ENCODE peak calls at places on chromosomes 16 and 17, in seven cellular contexts. A is CD4-positive, alpha-beta T cell; W is IMR-90; P is uterus; D is activated CD8-positive, alpha-beta T cell treated with anti-CD3 and anti-CD28 coated beads for 36 hours; L is nephron progenitor cell; S is psoas muscle. F is an unnamed sample.

GRCh38 chr17:28488884-28489276 is 15.4 kb downstream of the SLC13A2 start:
- DNase-seq in D (no peak), P (no peak), A (no peak), S (no peak), W (no peak), L (no peak), F (no peak)

GRCh38 chr17:17028059-17028877 is 14.0 kb upstream of the MPRIP start:
- DNase-seq in A (no peak), L (peak), S (peak), P (no peak), D (no peak), W (peak), F (peak)

GRCh38 chr16:79069118-79069517 is 531.4 kb downstream of the MAF start:
- DNase-seq in A (no peak), P (no peak), D (no peak), L (no peak), S (no peak), W (no peak), F (no peak)

GRCh38 chr17:67655478-67656148 is 62.1 kb upstream of the NOL11 start:
- DNase-seq in W (no peak), D (no peak), P (no peak), S (no peak), L (no peak), A (no peak), F (no peak)

GRCh38 chr17:74396567-74396966 is 29.3 kb downstream of the GPR142 start:
- DNase-seq in S (no peak), D (no peak), L (no peak), W (no peak), A (no peak), P (no peak), F (no peak)

GRCh38 chr17:59611503-59611902 is 8.2 kb upstream of the CLTC start:
- DNase-seq in D (no peak), L (no peak), S (no peak), P (no peak), A (no peak), W (no peak), F (no peak)

GRCh38 chr17:83199500-83200201 is 120.2 kb downstream of the METRNL start:
- DNase-seq in S (peak), A (no peak), D (peak), P (peak), L (no peak), W (peak), F (no peak)

GRCh38 chr17:74080936-74081335 is 122.5 kb upstream of the RPL38 start:
- DNase-seq in S (no peak), L (no peak), D (no peak), P (no peak), W (no peak), A (no peak), F (no peak)

GRCh38 chr17:30203471-30203981 is 32.0 kb downstream of the SLC6A4 start:
- DNase-seq in P (no peak), D (no peak), A (no peak), S (no peak), L (no peak), W (no peak), F (no peak)

GRCh38 chr17:58487589-58488427 is at the start of gene HSF5:
- DNase-seq in L (no peak), S (peak), D (peak), P (no peak), A (peak), W (no peak), F (no peak)

GRCh38 chr16:12231666-12232065 is 255.1 kb downstream of the SNX29 start:
- DNase-seq in D (no peak), P (no peak), W (peak), A (no peak), S (no peak), L (no peak), F (no peak)

GRCh38 chr17:82791532-82791931 is 39.7 kb downstream of the TBCD start:
- DNase-seq in D (no peak), W (peak), P (peak), L (no peak), S (no peak), A (no peak), F (no peak)

GRCh38 chr17:81570896-81571453 is 18.8 kb upstream of the FAAP100 start:
- DNase-seq in D (no peak), W (no peak), P (no peak), S (no peak), L (no peak), A (no peak), F (no peak)

GRCh38 chr17:28973414-28973813 is 22.1 kb upstream of the PHF12 start:
- DNase-seq in A (no peak), P (no peak), D (no peak), W (peak), S (no peak), L (no peak), F (no peak)

GRCh38 chr17:83171661-83172060 is 92.3 kb downstream of the METRNL start:
- DNase-seq in L (no peak), D (no peak), A (no peak), S (peak), P (peak), W (no peak), F (peak)

GRCh38 chr17:47239663-47240374 is 13.8 kb upstream of the ITGB3 start:
- DNase-seq in P (peak), L (no peak), A (no peak), S (peak), W (peak), D (no peak), F (no peak)

GRCh38 chr17:67152824-67153223 is 92.2 kb downstream of the HELZ start:
- DNase-seq in D (no peak), S (no peak), L (no peak), W (no peak), A (no peak), P (no peak), F (no peak)

GRCh38 chr17:75313941-75314550 is 24.8 kb upstream of the SLC25A19 start:
- DNase-seq in P (no peak), L (no peak), A (no peak), W (peak), D (no peak), S (peak), F (no peak)

GRCh38 chr17:58329808-58330543 is 1.4 kb upstream of the TSPOAP1 start:
- DNase-seq in A (no peak), W (no peak), L (no peak), S (no peak), P (no peak), D (peak), F (no peak)

GRCh38 chr17:81184596-81184995 is 18.6 kb upstream of the AATK start:
- DNase-seq in L (peak), W (no peak), A (no peak), S (no peak), P (no peak), D (no peak), F (peak)

GRCh38 chr17:15513859-15514446 is 46.5 kb upstream of the CDRT4 start:
- DNase-seq in S (no peak), P (no peak), D (no peak), W (peak), A (no peak), L (no peak), F (no peak)

GRCh38 chr17:14833201-14833773 is 431.8 kb downstream of the PMP22 start:
- DNase-seq in P (no peak), A (no peak), L (no peak), W (peak), D (peak), S (no peak), F (no peak)

GRCh38 chr16:82088483-82088882 is 53.4 kb downstream of the HSD17B2 start:
- DNase-seq in L (no peak), D (no peak), P (peak), W (no peak), A (no peak), S (no peak), F (no peak)

GRCh38 chr16:86505185-86505898 is 5.0 kb upstream of the FOXF1 start:
- DNase-seq in W (peak), D (no peak), L (peak), P (no peak), S (no peak), A (no peak), F (peak)

GRCh38 chr17:41325126-41325525 is 9.6 kb upstream of the KRTAP17-1 start:
- DNase-seq in L (no peak), A (no peak), W (no peak), D (no peak), S (no peak), P (no peak), F (no peak)

GRCh38 chr16:57539072-57539796 is 2.9 kb upstream of the CCDC102A start:
- DNase-seq in W (no peak), L (no peak), D (peak), P (no peak), S (no peak), A (no peak), F (no peak)

GRCh38 chr17:35708951-35709350 is 22.5 kb upstream of the RASL10B start:
- DNase-seq in S (no peak), P (no peak), W (no peak), L (no peak), A (no peak), D (no peak), F (no peak)

GRCh38 chr16:50553182-50553710 is 5.0 kb downstream of the NKD1 start:
- DNase-seq in S (no peak), P (no peak), D (no peak), W (no peak), L (no peak), A (no peak), F (no peak)

GRCh38 chr17:69637399-69638165 is 223.1 kb downstream of the MAP2K6 start:
- DNase-seq in L (no peak), S (no peak), W (peak), P (no peak), A (no peak), D (no peak), F (peak)

GRCh38 chr17:28974451-28974850 is 23.1 kb upstream of the PHF12 start:
- DNase-seq in L (no peak), S (no peak), D (no peak), W (no peak), P (no peak), A (no peak), F (no peak)

GRCh38 chr16:89697161-89697615 is 4.3 kb downstream of the SPATA2L start:
- DNase-seq in D (no peak), S (peak), W (no peak), A (no peak), P (no peak), L (no peak), F (no peak)

GRCh38 chr17:28970879-28971278 is 19.6 kb upstream of the PHF12 start:
- DNase-seq in W (no peak), A (no peak), D (no peak), S (no peak), L (no peak), P (no peak), F (no peak)

GRCh38 chr16:27222499-27223225 is 19.3 kb downstream of the KDM8 start:
- DNase-seq in W (peak), D (no peak), P (peak), L (no peak), S (peak), A (no peak), F (peak)

GRCh38 chr16:12703935-12704334 is 99.8 kb downstream of the CPPED1 start:
- DNase-seq in L (no peak), A (no peak), P (no peak), S (no peak), W (peak), D (no peak), F (no peak)

GRCh38 chr17:40443196-40443987 is at the start of gene IGFBP4:
- DNase-seq in L (peak), W (peak), S (peak), D (peak), A (peak), P (peak), F (peak)

GRCh38 chr16:10646581-10647263 is 48.0 kb downstream of the TEKT5 start:
- DNase-seq in L (no peak), P (no peak), W (no peak), A (no peak), D (no peak), S (no peak), F (no peak)

GRCh38 chr16:85239871-85240270 is 127.6 kb upstream of the CIBAR2 start:
- DNase-seq in P (no peak), L (no peak), A (no peak), D (no peak), S (no peak), W (no peak), F (no peak)

GRCh38 chr16:85235988-85236831 is 123.9 kb upstream of the CIBAR2 start:
- DNase-seq in P (peak), A (no peak), L (no peak), D (no peak), W (no peak), S (no peak), F (no peak)

GRCh38 chr16:85237817-85238216 is 125.5 kb upstream of the CIBAR2 start:
- DNase-seq in A (no peak), D (no peak), P (no peak), S (no peak), W (no peak), L (no peak), F (no peak)

GRCh38 chr16:85239239-85239638 is 127.0 kb upstream of the CIBAR2 start:
- DNase-seq in S (no peak), A (no peak), D (no peak), L (no peak), P (no peak), W (no peak), F (no peak)

GRCh38 chr16:85238233-85238647 is 126.0 kb upstream of the CIBAR2 start:
- DNase-seq in S (peak), D (no peak), L (peak), A (no peak), W (peak), P (peak), F (peak)
- TF ChIP-seq CTCF in S (no peak), D (no peak), L (peak), A (no peak), W (peak), P (peak), F (peak)

DNA sequence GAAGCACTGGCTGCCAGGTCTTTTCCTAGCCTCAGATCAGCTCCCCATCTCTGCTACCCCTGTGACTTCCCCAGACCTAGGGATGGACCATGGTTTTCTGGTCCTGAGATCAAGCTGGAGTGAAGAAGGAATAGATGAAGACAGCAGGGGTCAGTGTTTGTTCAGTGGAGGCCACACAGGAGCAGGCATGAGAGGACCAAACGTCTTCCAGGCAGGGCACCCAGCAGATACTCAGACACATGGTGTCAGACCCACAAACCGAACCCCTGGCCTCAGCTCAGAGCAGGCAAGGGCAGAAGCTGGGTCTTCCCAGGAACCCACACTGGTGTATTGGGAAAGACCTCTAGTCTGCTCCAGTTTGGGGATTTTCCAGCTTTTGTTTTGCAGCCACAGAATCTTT is 189.7 kb downstream of the IRX5 start:
- DNase-seq in L (no peak), A (no peak), D (no peak), W (no peak), S (no peak), P (no peak), F (peak)
- TF ChIP-seq CTCF in L (peak), A (no peak), D (no peak), W (no peak), S (peak), P (no peak), F (peak)

GRCh38 chr17:44901323-44901965 is 2.2 kb upstream of the EFTUD2 start:
- DNase-seq in D (no peak), S (no peak), P (no peak), L (no peak), A (no peak), W (peak), F (no peak)
- TF ChIP-seq CTCF in D (no peak), S (no peak), P (no peak), L (no peak), A (no peak), W (peak), F (no peak)

DNA sequence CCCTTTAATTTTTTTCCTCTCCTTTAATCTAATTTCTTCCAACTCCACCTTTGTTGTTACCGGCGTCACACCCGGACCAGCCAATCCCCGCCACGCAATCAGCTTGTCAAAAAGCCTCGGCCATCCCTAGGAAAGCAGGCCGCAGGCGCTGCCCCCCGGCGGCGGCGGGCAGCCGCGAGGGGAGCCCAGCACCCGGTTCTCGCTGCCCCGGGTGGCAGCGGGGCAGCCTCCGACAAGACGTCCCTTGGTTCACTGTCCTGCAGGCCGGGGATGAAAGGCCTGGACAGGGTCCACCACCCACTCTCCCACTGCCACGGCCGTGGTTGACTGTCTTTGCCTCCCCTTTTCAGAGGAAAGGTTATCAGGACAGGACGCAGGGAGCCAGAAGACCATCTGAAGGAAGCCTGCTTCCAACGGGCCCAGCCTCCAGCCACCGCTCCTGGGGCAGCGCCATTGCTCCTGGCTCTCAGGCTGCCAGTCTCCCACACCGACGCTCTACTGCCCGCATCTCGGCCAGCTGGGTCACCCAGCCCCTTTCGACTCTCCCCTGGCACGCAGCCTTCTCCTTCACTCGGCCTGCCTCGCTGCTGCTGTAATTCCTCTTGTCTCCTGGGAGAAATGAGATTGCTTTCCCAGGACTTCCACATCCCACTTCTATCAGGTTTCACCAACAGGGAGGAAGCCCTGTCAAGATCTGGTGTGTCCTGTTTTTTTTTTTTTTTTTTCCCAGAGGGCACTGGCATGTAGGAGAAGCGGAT is 2.8 kb upstream of the UBTF start:
- DNase-seq in D (peak), L (peak), P (peak), A (peak), S (peak), W (peak), F (peak)
- TF ChIP-seq CTCF in D (no peak), L (no peak), P (peak), A (no peak), S (peak), W (peak), F (peak)

DNA sequence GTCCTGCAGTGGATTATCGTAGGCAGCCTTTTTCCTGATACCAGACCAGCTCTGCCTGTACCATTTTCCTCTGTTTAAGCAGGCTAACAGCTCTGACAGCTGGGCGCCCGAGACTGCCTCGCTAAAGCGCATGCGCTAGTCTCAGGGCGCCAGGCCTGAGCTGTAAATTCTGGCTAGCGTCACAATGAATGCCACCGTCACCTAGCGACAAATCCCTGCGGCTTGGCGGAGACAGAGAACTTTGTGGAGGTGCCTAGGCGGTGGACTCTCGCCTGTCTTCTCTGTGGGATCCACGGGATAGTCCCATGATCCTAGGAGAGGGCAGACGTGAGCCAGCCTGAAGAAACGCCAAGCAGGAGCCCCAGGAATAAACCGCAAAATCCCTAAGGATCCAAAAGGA is 573.9 kb downstream of the KCNJ18 start:
- DNase-seq in S (no peak), D (no peak), W (no peak), L (no peak), A (no peak), P (no peak), F (no peak)
- TF ChIP-seq CTCF in S (no peak), D (no peak), W (no peak), L (no peak), A (no peak), P (no peak), F (no peak)

GRCh38 chr17:50265690-50266306 is 8.5 kb upstream of the TMEM92 start:
- DNase-seq in W (no peak), P (peak), A (no peak), L (no peak), S (no peak), D (no peak), F (no peak)

GRCh38 chr17:50268632-50269287 is 5.5 kb upstream of the TMEM92 start:
- DNase-seq in L (no peak), W (peak), D (no peak), P (peak), S (no peak), A (no peak), F (peak)

GRCh38 chr17:50266384-50267073 is 7.7 kb upstream of the TMEM92 start:
- DNase-seq in D (no peak), P (peak), A (no peak), S (no peak), W (peak), L (no peak), F (no peak)

GRCh38 chr17:50268040-50268439 is 6.2 kb upstream of the TMEM92 start:
- DNase-seq in S (no peak), L (no peak), A (no peak), W (no peak), P (peak), D (no peak), F (no peak)

GRCh38 chr17:50267074-50267841 is 7.0 kb upstream of the TMEM92 start:
- DNase-seq in S (peak), P (peak), A (no peak), L (no peak), W (peak), D (no peak), F (no peak)
- TF ChIP-seq CTCF in S (no peak), P (no peak), A (no peak), L (no peak), W (no peak), D (no peak), F (no peak)

GRCh38 chr16:29835926-29836325 is 15.7 kb downstream of the MVP start:
- DNase-seq in A (no peak), W (no peak), S (no peak), L (no peak), P (no peak), D (no peak), F (no peak)
- TF ChIP-seq CTCF in A (no peak), W (no peak), S (no peak), L (no peak), P (no peak), D (no peak), F (no peak)

GRCh38 chr17:78840780-78841611 is at the start of gene USP36:
- DNase-seq in P (peak), L (peak), D (peak), W (peak), A (peak), S (peak), F (peak)
- TF ChIP-seq CTCF in P (peak), L (no peak), D (no peak), W (no peak), A (peak), S (peak), F (no peak)